ENCODE peak calls at places on chromosomes 12 and 14, in eight cellular contexts. Z, C, O, D, V, K, T and R are unnamed samples.

GRCh38 chr12:1576410-1577240 is 17.8 kb downstream of the FBXL14 start:
- DNase-seq in O (no peak), T (no peak), Z (peak; percentile 76), V (no peak), K (peak; percentile 76), C (no peak), D (no peak), R (no peak)

GRCh38 chr12:118126119-118126757 is 9.7 kb upstream of the PEBP1 start:
- DNase-seq in D (no peak), T (no peak), K (no peak), O (no peak), C (no peak), V (no peak), Z (no peak), R (no peak)

GRCh38 chr12:95790912-95791849 is 617 bp upstream of the NTN4 start:
- DNase-seq in K (no peak), V (peak; percentile 58), T (no peak), C (no peak), D (peak; percentile 45), O (no peak), Z (peak; percentile 62), R (no peak)

GRCh38 chr12:123488539-123489230 is 30.7 kb downstream of the SNRNP35 start:
- DNase-seq in Z (no peak), K (no peak), D (no peak), C (no peak), V (peak; percentile 52), O (no peak), T (no peak), R (no peak)

GRCh38 chr12:96719671-96720362 is 187.2 kb upstream of the NEDD1 start:
- DNase-seq in C (no peak), Z (peak; percentile 19), K (peak; percentile 11), O (peak; percentile 49), V (no peak), D (peak; percentile 18), T (no peak), R (peak; percentile 31)

GRCh38 chr12:119673634-119674033 is 5.7 kb downstream of the PRKAB1 start:
- DNase-seq in D (peak; percentile 32), C (no peak), O (no peak), T (no peak), Z (no peak), V (no peak), K (no peak), R (no peak)

GRCh38 chr14:68506645-68507405 is 286.0 kb downstream of the ZFP36L1 start:
- DNase-seq in V (no peak), D (peak; percentile 52), T (no peak), C (no peak), K (no peak), Z (no peak), O (peak; percentile 91), R (no peak)

GRCh38 chr12:89769483-89769818 is 60.8 kb upstream of the ATP2B1 start:
- DNase-seq in D (no peak), T (no peak), K (no peak), C (no peak), V (no peak), Z (no peak), O (no peak), R (no peak)

GRCh38 chr14:58298477-58298879 is at the start of gene ARID4A:
- DNase-seq in K (peak; percentile 15), D (no peak), Z (no peak), O (no peak), T (peak; percentile 47), C (no peak), V (peak; percentile 89), R (no peak)

GRCh38 chr14:77562681-77563080 is 53.8 kb downstream of the SPTLC2 start:
- DNase-seq in K (peak; percentile 42), T (no peak), C (no peak), D (no peak), O (no peak), V (no peak), Z (peak; percentile 91), R (no peak)

GRCh38 chr12:114430306-114430705 is 24.4 kb upstream of the TBX5 start:
- DNase-seq in Z (peak; percentile 95), O (no peak), D (no peak), K (peak; percentile 96), T (no peak), V (no peak), C (peak; percentile 97), R (peak; percentile 38)

GRCh38 chr14:72615511-72616121 is 278.3 kb downstream of the DPF3 start:
- DNase-seq in Z (peak; percentile 56), K (peak; percentile 22), C (no peak), V (no peak), O (no peak), T (no peak), D (peak; percentile 89), R (peak; percentile 90)

GRCh38 chr12:26654623-26655022 is 178.4 kb downstream of the ITPR2 start:
- DNase-seq in Z (no peak), V (no peak), K (no peak), T (no peak), D (no peak), O (no peak), C (no peak), R (no peak)

GRCh38 chr14:49306152-49306751 is 279.9 kb downstream of the RPS29 start:
- DNase-seq in O (peak; percentile 33), D (peak; percentile 16), T (no peak), K (peak; percentile 1), V (no peak), Z (peak; percentile 10), C (no peak), R (peak; percentile 37)

GRCh38 chr14:28381656-28382055 is 384.9 kb upstream of the FOXG1 start:
- DNase-seq in C (no peak), D (peak; percentile 39), O (no peak), Z (peak; percentile 22), V (no peak), K (no peak), T (no peak), R (peak; percentile 30)

GRCh38 chr12:106605254-106605653 is 22.4 kb downstream of the RFX4 start:
- DNase-seq in T (no peak), V (no peak), C (no peak), O (no peak), K (no peak), D (no peak), Z (no peak), R (no peak)

GRCh38 chr12:125254856-125255255 is 189.6 kb downstream of the AACS start:
- DNase-seq in D (no peak), Z (no peak), T (no peak), C (no peak), K (no peak), V (no peak), O (no peak), R (no peak)

DNA sequence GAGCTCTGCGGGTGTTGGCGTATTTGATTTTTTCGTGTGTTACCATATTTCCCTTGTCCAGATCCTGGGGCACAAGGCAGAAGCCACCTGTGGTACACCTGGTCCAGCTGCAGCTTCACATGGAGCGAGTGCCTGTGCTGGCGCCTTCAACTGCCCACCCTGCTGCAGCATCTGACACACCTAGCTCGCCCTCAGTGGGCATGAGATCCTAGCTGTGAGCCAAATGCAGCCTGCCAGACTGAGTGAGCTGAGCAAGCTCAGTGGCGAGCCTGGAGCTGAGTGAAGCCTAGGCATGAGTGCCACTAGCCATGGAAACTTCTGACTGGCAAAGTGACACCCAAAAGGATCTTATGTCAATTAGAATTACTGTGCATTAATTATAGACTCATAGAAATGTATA is 1226.8 kb upstream of the FLRT2 start:
- DNase-seq in V (no peak), K (no peak), D (no peak), Z (no peak), O (no peak), T (no peak), C (no peak), R (no peak)
- TF ChIP-seq CTCF in V (no peak), K (no peak), D (no peak), Z (no peak), O (no peak), T (no peak), C (no peak), R (no peak)

GRCh38 chr14:73712540-73713141 is 1.5 kb downstream of the PNMA1 start:
- DNase-seq in C (no peak), O (peak; percentile 51), T (no peak), Z (peak; percentile 49), D (no peak), V (no peak), K (no peak), R (peak; percentile 33)
- TF ChIP-seq CTCF in C (no peak), O (no peak), T (no peak), Z (no peak), D (no peak), V (no peak), K (no peak), R (no peak)

GRCh38 chr12:42565633-42566032 is 23.9 kb downstream of the PRICKLE1 start:
- DNase-seq in Z (peak; percentile 38), D (no peak), V (no peak), K (no peak), O (no peak), T (no peak), C (no peak), R (no peak)
- TF ChIP-seq CTCF in Z (no peak), D (no peak), V (no peak), K (no peak), O (no peak), T (no peak), C (no peak), R (no peak)

GRCh38 chr12:66188584-66189475 is at the start of gene IRAK3:
- DNase-seq in V (peak; percentile 93), Z (peak; percentile 82), O (no peak), C (no peak), T (peak; percentile 57), D (peak; percentile 48), K (peak; percentile 49), R (no peak)

GRCh38 chr12:66189476-66189823 is 436 bp downstream of the IRAK3 start:
- DNase-seq in K (no peak), D (no peak), V (no peak), O (no peak), C (no peak), T (no peak), Z (peak; percentile 53), R (no peak)

GRCh38 chr12:66191547-66192126 is 2.6 kb downstream of the IRAK3 start:
- DNase-seq in K (no peak), T (no peak), D (no peak), O (no peak), V (no peak), C (no peak), Z (no peak), R (no peak)

GRCh38 chr12:66187822-66188221 is 1.2 kb upstream of the IRAK3 start:
- DNase-seq in Z (no peak), V (no peak), O (no peak), D (no peak), K (no peak), T (no peak), C (no peak), R (no peak)

DNA sequence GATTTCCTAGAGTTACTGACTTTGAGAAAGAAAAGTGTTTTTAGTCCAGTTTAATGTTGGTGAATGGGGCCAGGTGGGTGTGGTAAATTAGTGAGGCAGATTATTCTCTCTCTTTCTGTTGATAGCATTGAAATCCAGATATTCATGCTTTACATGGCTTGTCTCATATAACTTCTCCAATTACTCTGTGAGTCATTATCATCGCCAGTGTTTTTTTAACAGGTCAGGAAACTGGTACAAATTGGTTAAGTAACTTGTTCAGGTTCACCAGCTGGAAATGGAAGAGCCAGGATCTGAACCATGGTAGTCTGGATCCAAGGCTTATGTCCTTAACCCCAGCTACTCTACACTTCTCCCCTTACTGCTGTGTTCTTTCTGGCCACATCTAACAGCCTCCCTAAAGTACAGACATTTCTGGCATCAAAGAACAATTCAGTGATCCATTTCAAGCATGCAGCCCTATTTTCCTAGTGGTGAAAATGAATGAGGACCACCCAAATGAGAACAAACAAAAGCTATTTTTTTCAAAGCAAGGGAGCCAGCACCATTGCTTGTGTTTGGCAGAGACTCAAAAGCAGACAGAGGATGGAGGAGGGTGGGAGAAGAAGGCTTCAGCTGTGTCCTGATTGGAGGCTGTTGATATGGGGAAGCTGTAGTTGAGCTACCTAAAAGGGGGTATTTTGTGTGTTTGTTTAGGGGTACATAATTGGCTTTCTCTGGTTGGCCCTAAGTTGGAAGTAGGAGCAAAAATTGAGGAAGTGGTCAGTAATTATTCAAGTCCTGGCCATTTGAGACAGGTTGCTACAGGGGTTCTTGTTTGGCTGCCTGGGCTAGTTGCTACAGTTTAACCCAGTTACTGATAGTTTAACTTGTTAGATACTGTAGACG is 1.7 kb downstream of the IRAK3 start:
- DNase-seq in C (peak; percentile 31), K (no peak), T (no peak), O (no peak), Z (peak; percentile 61), D (peak; percentile 71), V (no peak), R (peak; percentile 11)
- TF ChIP-seq CTCF in C (no peak), K (no peak), T (no peak), O (no peak), Z (no peak), D (no peak), V (no peak), R (no peak)